ENCODE peak calls at places on chromosomes 2 and 18, in four cellular contexts. M, P, L and Q are unnamed samples.

GRCh38 chr2:11406492-11407381 is 59.2 kb downstream of the E2F6 start:
- DNase-seq in P (no peak), M (peak), L (no peak), Q (peak)

GRCh38 chr18:64803471-64803870 is 654.6 kb upstream of the LINC00305 start:
- DNase-seq in P (no peak), M (no peak), L (no peak), Q (no peak)

GRCh38 chr2:241932895-241933174 is 63.3 kb downstream of the RTP5 start:
- DNase-seq in M (no peak), P (no peak), L (no peak), Q (no peak)

GRCh38 chr18:45589559-45590041 is 25.7 kb upstream of the SLC14A2 start:
- DNase-seq in P (no peak), M (no peak), L (no peak), Q (peak)

GRCh38 chr2:165924950-165925349 is 28.6 kb downstream of the TTC21B start:
- DNase-seq in L (no peak), M (no peak), P (no peak), Q (no peak)

GRCh38 chr2:105118960-105119359 is 81.1 kb downstream of the MRPS9 start:
- DNase-seq in P (no peak), L (no peak), M (no peak), Q (no peak)

GRCh38 chr2:115165529-115166109 is 723.2 kb downstream of the DPP10 start:
- DNase-seq in P (no peak), M (no peak), L (no peak), Q (peak)

GRCh38 chr2:181742908-181743722 is 62.8 kb upstream of the NEUROD1 start:
- DNase-seq in P (no peak), M (no peak), L (peak), Q (peak)

GRCh38 chr2:31318360-31319336 is 84.7 kb downstream of the EHD3 start:
- DNase-seq in M (no peak), P (no peak), L (peak), Q (peak)

GRCh38 chr2:229245013-229245412 is 26.1 kb downstream of the PID1 start:
- DNase-seq in M (no peak), P (no peak), L (no peak), Q (peak)

GRCh38 chr2:88753833-88754584 is 62.5 kb downstream of the RPIA start:
- DNase-seq in L (peak), P (no peak), M (no peak), Q (peak)

GRCh38 chr18:33440011-33440383 is 524 bp downstream of the CCDC178 start:
- DNase-seq in L (no peak), M (peak), P (peak), Q (peak)

GRCh38 chr18:74652392-74652988 is 54.8 kb downstream of the ZNF407 start:
- DNase-seq in P (no peak), L (no peak), M (peak), Q (peak)

GRCh38 chr18:5895886-5896740 is 791 bp upstream of the TMEM200C start:
- DNase-seq in P (no peak), M (no peak), L (no peak), Q (peak)

GRCh38 chr2:204984421-204984925 is 439.2 kb downstream of the PARD3B start:
- DNase-seq in L (no peak), P (no peak), M (no peak), Q (peak)

GRCh38 chr2:128270306-128271185 is 48.1 kb downstream of the HS6ST1 start:
- DNase-seq in L (no peak), M (no peak), P (no peak), Q (no peak)

GRCh38 chr2:130798472-130799221 is 38.1 kb upstream of the ARHGEF4 start:
- DNase-seq in M (no peak), L (no peak), P (no peak), Q (no peak)

GRCh38 chr18:40810371-40810770 is 1144.7 kb upstream of the PIK3C3 start:
- DNase-seq in L (no peak), P (no peak), M (no peak), Q (peak)

GRCh38 chr2:60964651-60965513 is 52.6 kb upstream of the PEX13 start:
- DNase-seq in M (no peak), P (no peak), L (no peak), Q (no peak)

GRCh38 chr2:126304147-126304546 is 351.8 kb upstream of the GYPC start:
- DNase-seq in P (no peak), L (no peak), M (no peak), Q (no peak)

GRCh38 chr2:119934319-119934718 is 78.6 kb upstream of the EPB41L5 start:
- DNase-seq in P (no peak), L (no peak), M (no peak), Q (no peak)

GRCh38 chr18:35861367-35862114 is 110.9 kb upstream of the RMP24 start:
- DNase-seq in P (no peak), L (peak), M (no peak), Q (no peak)

GRCh38 chr2:88500691-88501090 is 48.2 kb upstream of the FOXI3 start:
- DNase-seq in P (no peak), M (no peak), L (no peak), Q (no peak)

GRCh38 chr2:221263572-221263971 is 308.5 kb downstream of the EPHA4 start:
- DNase-seq in P (no peak), M (no peak), L (no peak), Q (no peak)

GRCh38 chr2:240424341-240425235 is 10.9 kb upstream of the GPC1 start:
- DNase-seq in L (no peak), M (no peak), P (no peak), Q (no peak)

GRCh38 chr2:104599802-104600510 is 254.0 kb upstream of the POU3F3 start:
- DNase-seq in L (no peak), P (no peak), M (no peak), Q (no peak)

GRCh38 chr2:187547353-187547979 is 6.8 kb downstream of the TFPI start:
- DNase-seq in P (no peak), L (no peak), M (peak), Q (peak)

GRCh38 chr18:23225518-23225917 is 90.2 kb downstream of the CABLES1 start:
- DNase-seq in P (no peak), M (no peak), L (no peak), Q (peak)

GRCh38 chr18:3154214-3154613 is 65.6 kb downstream of the MYOM1 start:
- DNase-seq in M (no peak), P (no peak), L (no peak), Q (no peak)

GRCh38 chr2:74843371-74844298 is 9.7 kb downstream of the HK2 start:
- DNase-seq in P (no peak), M (no peak), L (peak), Q (peak)

GRCh38 chr18:22238036-22238435 is 68.6 kb downstream of the GATA6 start:
- DNase-seq in P (no peak), M (no peak), L (no peak), Q (no peak)

DNA sequence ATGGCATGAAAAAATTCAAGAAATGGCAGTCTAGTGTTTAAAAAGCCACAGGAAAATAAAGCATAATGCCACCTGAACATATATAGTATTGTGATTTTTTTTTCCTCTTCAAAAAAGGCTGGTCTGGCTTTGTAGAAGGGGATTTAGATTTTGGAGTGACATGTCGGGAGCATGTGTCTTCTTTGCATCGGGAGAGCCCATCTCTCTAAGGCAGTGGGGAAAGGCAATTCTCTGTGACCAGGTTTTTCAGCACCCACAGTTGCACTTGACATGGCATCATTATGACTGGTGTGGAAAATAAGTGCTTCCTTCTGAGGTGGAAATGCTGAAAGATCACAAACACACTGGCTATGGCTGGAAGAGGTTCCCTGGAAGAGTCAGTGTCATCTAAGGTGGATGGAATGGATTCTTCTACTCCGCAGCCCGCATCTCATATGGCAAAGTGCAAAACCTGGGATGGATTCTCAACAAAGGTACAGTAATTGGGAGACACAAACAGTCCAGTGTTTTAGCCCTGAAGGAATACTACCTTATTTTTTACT is 172.5 kb downstream of the AGAP1 start:
- DNase-seq in P (no peak), L (no peak), M (no peak), Q (peak)
- TF ChIP-seq CHD1 in P (peak), L (no peak), M (no peak), Q (no peak)

GRCh38 chr18:10681581-10682367 is 155.9 kb downstream of the NAPG start:
- DNase-seq in M (no peak), L (no peak), P (no peak), Q (peak)
- TF ChIP-seq CHD1 in M (no peak), L (no peak), P (no peak), Q (no peak)

GRCh38 chr18:49814147-49814499 is 790 bp upstream of the ACAA2 start:
- DNase-seq in L (no peak), P (no peak), M (peak), Q (peak)
- TF ChIP-seq CHD1 in L (no peak), P (no peak), M (no peak), Q (no peak)

DNA sequence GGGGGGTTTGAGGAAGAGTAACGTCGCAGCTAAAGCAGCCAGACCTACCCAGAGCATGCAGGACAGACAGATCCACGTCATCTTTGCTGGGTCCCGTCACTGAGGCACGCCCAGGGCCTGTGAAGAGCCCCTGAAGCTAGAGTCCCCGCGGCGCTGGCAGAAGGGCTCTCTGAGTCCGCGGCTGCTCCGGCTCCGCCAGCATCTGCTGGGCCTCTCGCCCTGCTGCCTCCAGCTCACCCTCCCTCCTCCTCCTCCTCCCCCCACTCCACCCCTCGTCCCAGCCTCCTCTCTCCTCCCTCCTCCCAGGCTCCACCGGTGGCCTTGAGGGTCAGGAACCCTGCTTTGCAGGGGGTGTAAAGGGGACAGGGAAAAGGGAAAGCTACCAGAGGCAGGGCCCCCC is at the start of gene TNS1:
- DNase-seq in L (no peak), M (no peak), P (no peak), Q (peak)
- TF ChIP-seq CHD1 in L (no peak), M (no peak), P (no peak), Q (no peak)

DNA sequence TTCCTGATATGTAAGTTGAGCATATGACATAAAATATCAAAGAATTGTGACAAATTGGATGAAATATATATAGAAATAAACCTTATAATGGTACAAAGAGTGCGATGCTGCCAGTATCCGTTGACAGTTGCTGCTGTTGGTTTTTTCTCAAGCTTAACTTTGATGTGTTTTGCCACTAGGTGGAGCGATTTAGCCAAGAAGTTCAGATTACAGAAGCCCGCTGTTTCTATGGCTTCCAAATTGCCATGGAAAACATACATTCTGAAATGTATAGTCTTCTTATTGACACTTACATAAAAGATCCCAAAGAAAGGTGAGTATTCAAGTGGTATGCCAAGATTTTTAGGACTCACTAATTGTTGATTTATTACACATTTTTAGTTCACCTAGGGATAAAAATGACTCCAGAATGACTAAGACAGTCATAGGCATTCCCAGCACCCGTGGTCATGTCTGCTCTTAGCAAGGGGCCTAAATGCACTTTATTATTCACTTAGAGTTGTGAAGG is 2.1 kb downstream of the RRM2 start:
- DNase-seq in L (no peak), M (no peak), P (no peak), Q (peak)
- TF ChIP-seq CHD1 in L (no peak), M (no peak), P (no peak), Q (no peak)

DNA sequence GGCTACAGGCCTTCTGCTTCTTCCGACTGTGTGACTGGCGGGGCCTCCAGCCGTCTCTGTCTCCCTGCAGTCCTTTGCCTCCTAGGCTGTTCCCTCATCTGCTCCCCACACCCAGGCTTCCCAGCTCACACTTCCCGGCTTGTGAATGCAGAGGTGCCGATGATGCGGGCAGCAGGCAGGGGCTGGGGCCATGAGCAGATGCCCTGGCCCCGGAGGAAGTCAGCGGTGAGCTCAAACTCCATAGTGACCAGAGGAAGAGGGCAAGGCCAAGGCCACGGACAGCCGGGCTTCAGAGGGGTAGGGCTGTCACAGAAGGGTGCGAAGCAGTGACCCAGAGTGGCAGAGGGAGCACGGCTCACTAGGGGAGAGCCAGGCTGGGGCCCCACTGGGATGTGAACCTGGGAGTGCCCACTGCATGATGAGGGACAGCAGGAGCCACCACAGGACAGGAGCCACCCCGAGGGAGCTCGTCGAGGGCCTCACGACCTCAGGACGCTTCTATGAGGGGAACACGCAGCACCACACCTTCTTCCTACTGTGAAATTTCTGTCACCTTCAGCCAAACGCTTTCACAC is 515.9 kb downstream of the EIPR1 start:
- DNase-seq in M (no peak), P (no peak), L (no peak), Q (no peak)
- TF ChIP-seq CHD1 in M (no peak), P (no peak), L (no peak), Q (no peak)

DNA sequence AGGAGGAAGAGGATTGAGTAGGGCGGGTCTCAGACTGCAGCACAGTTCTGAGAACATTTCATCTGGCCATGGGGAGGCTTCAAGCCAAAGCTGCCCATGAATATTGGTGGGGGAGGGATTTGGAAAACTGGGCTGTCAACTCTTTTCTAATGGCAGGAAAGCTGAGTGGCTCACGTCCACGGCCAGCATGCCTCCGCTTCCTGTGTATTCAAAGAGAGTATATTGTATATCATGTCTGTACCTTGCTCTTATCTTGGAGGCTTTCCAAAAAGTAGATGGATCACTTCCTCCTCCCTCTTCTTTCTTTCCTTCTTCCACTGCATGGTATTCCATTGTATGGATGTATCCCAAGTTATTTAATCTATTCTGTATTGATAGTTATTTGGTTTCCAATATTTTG is 24.4 kb downstream of the MC2R start:
- DNase-seq in L (no peak), M (no peak), P (no peak), Q (no peak)
- TF ChIP-seq CHD1 in L (no peak), M (no peak), P (no peak), Q (no peak)